ENCODE peak calls at places on chromosomes 12 and 14, in seven cellular contexts. I is neuronal stem cell, V is mesenchymal stem cell, M is H9, U is H1, D is IMR-90, X is trophoblast cell. P is an unnamed sample.

GRCh38 chr12:106058256-106059182 is 80.2 kb downstream of the NUAK1 start:
- DNase-seq in I (no peak), V (peak; percentile 44), M (no peak), U (no peak), D (peak; percentile 71), X (peak; percentile 51), P (no peak)

GRCh38 chr12:92424338-92424737 is 278.5 kb upstream of the PLEKHG7 start:
- DNase-seq in I (no peak), V (peak; percentile 26), M (peak; percentile 55), U (peak; percentile 38), D (peak; percentile 67), X (no peak), P (no peak)

GRCh38 chr14:62432955-62433354 is 612.3 kb downstream of the KCNH5 start:
- DNase-seq in I (no peak), V (no peak), M (no peak), U (no peak), D (no peak), X (no peak), P (no peak)

GRCh38 chr12:29634057-29634456 is 136.6 kb upstream of the OVCH1 start:
- DNase-seq in I (no peak), V (peak; percentile 68), M (no peak), U (no peak), D (peak; percentile 55), X (no peak), P (peak; percentile 57)

GRCh38 chr12:124404162-124404561 is 109.3 kb downstream of the RFLNA start:
- DNase-seq in I (no peak), V (no peak), M (no peak), U (no peak), D (no peak), X (no peak), P (no peak)

GRCh38 chr14:69484444-69485113 is at the start of gene PLEKHD1:
- DNase-seq in I (peak; percentile 45), V (no peak), M (peak; percentile 90), U (peak; percentile 41), D (no peak), X (peak; percentile 12), P (peak; percentile 63)

GRCh38 chr14:77039285-77040058 is 11.0 kb upstream of the IRF2BPL start:
- DNase-seq in I (no peak), V (peak; percentile 90), M (no peak), U (no peak), D (peak; percentile 69), X (no peak), P (no peak)

GRCh38 chr14:105999361-106000028 is 473.1 kb downstream of the TMEM121 start:
- DNase-seq in I (no peak), V (no peak), M (no peak), U (no peak), D (no peak), X (peak; percentile 67), P (peak; percentile 48)

DNA sequence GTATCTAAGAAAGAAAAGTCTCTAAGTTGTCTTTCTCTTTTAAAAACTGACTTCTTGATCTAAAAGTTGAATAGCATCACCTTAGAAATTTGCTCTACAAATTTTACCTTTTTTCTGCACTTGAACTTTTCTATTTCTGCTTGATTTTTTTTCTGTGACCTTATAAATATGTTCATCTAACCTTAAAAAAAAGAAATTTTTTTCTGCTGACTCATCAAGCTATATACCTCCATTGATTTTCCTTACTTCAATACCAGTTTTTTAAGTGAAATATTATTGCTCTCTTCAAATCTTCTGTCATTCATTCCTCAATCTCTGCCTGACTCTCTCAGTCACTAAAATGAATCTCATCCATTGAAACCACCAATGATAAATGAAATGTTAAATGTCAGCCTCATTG is 910.1 kb downstream of the GALC start:
- DNase-seq in I (no peak), V (no peak), M (no peak), U (no peak), D (no peak), X (no peak), P (no peak)
- H2BK5ac ChIP-seq in I (no peak overlapping the region), V (no peak overlapping the region), M (no peak overlapping the region), U (no peak overlapping the region), D (no peak overlapping the region), X (no peak overlapping the region), P (no peak overlapping the region)

GRCh38 chr14:56008160-56008559 is 110.1 kb upstream of the PELI2 start:
- DNase-seq in I (no peak), V (no peak), M (no peak), U (no peak), D (no peak), X (no peak), P (no peak)
- H3K9ac ChIP-seq in I (no peak overlapping the region), V (no peak overlapping the region), M (no peak overlapping the region), U (no peak overlapping the region), D (no peak overlapping the region), X (no peak overlapping the region), P (no peak overlapping the region)

GRCh38 chr14:91405724-91406435 is 11.7 kb downstream of the CCDC88C start:
- DNase-seq in I (no peak), V (no peak), M (no peak), U (no peak), D (no peak), X (no peak), P (no peak)
- H2BK5ac ChIP-seq in I (no peak overlapping the region), V (no peak overlapping the region), M (no peak overlapping the region), U (peak overlapping the region; percentile 35), D (no peak overlapping the region), X (no peak overlapping the region), P (no peak overlapping the region)

GRCh38 chr12:89456565-89456964 is 68.0 kb downstream of the GALNT4 start:
- DNase-seq in I (no peak), V (no peak), M (no peak), U (no peak), D (no peak), X (no peak), P (no peak)

GRCh38 chr12:89461190-89461589 is 63.4 kb downstream of the GALNT4 start:
- DNase-seq in I (no peak), V (peak; percentile 46), M (no peak), U (no peak), D (peak; percentile 25), X (peak; percentile 23), P (peak; percentile 57)

GRCh38 chr12:89464974-89465592 is 59.5 kb downstream of the GALNT4 start:
- DNase-seq in I (no peak), V (no peak), M (no peak), U (no peak), D (peak; percentile 16), X (no peak), P (no peak)

DNA sequence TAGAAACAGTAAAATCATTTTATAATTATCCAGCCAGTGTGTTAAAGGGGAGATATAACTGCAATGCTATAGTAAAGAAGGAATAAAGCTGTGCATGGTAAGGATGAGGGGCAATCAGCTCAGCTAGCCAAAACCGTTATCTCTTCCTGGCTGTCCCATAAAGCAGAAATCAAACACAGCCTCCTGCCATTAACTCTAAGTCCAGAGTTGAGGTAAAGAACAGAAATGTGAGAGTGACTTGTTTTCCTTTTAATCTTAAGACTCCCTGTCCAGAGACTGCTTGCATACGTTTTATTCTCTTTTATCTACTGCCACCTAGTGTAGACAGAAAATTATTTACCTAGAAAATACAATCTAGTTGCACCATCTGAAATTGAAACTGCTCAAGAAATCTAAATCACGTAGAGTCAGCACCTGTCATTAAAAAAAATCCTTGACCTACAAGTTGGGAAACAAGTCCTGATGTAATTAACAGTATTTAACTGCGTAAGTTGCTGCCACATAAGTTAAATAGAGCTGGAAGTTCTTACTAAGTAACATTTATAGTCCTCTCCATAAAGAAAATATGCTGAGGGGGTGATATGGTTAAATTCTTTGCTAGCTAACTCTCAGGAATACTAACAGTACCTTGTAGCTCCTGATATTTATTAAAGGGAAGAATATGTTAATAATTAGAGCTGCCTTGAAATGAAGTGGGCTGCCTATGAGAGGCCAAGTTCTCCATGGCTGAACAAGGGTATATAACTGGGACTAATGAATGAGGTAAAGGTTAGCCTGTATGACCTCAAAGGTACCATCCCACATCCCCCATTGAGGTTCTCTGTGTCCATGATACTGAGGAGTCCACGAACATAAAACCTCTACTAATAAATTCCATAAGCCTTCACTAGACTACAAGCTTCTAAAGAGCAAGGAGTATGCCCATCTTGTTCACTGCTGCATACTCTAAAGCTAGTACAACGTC is 62.7 kb downstream of the GALNT4 start:
- DNase-seq in I (no peak), V (peak; percentile 83), M (no peak), U (no peak), D (peak; percentile 82), X (peak; percentile 80), P (peak; percentile 74)
- H3K9ac ChIP-seq in I (no peak overlapping the region), V (peak overlapping the region; percentile 76), M (no peak overlapping the region), U (no peak overlapping the region), D (peak overlapping the region; percentile 34), X (no peak overlapping the region), P (no peak overlapping the region)

DNA sequence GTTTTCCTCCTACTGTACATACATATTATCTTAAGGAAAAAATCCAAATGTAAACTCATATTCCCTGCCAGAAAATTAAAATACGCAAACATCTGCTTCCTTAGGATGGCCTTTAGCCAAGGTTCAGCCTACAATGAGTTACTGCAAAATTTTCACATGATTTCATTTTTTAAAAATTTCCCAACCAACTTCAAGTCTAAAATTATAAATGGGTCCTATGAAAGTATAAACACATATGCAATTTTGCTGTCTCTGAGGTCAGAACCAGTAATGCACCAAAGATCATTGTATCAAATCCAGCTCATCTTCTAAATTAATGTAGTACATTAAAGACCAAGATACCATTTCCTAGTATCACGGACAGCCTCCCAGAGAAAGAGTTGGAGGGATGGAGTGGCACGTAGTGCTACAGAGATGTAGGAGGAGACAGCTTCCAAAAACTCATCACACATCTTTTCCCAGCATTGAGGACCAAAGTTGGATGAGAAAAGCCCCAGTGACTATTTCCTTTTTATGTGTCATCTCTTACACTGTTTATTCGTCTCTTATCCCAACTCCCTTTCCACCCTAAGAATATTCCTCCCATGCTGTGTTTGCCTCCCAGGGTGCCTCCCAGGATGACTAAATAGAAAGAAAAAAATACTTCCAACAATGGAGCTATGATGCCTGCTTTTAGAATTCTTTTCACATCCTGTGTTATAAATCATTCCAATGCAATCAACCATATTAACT is 92.3 kb upstream of the SLCO1C1 start:
- DNase-seq in I (no peak), V (peak; percentile 56), M (no peak), U (no peak), D (peak; percentile 88), X (no peak), P (no peak)
- H2BK5ac ChIP-seq in I (no peak overlapping the region), V (no peak overlapping the region), M (no peak overlapping the region), U (no peak overlapping the region), D (peak overlapping the region; percentile 59), X (no peak overlapping the region), P (no peak overlapping the region)

DNA sequence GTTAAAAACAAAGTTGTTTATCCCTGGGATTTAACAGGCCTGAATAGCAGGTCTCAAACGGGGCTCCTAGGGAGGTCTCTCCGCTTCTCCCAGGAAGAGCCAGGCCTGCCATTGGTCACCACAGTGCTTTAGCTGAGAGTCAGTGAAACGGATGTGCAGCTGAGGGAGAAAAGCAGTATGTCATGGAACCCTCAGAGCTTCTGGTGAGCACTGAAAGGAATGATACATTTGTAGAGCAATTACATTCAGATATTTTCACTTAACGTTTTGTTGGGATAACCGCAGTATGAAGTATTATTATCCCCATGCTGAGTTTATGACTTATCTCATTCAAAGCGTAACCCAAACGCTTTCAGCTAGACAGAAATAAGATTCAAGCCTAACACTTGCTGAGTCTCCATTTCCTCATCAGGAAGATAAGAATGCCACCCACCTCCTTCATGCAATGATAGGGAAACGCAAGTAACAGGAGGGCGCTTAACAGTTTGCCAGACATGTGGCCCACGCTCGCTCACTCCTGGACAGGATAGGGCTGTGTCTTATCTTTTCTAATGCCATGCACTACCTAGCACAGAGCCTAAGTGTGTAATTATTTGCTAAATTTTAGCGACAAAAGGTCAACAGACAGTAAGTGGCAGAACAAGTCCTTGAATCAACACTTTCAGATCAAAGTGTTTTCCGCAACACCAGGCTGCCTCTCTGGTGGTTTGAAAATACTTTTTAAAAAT is 28.2 kb downstream of the DAD1 start:
- DNase-seq in I (no peak), V (no peak), M (no peak), U (no peak), D (no peak), X (no peak), P (peak; percentile 94)
- H3K9ac ChIP-seq in I (no peak overlapping the region), V (no peak overlapping the region), M (no peak overlapping the region), U (no peak overlapping the region), D (no peak overlapping the region), X (no peak overlapping the region), P (peak overlapping the region; percentile 11)